ENCODE peak calls at places on chromosomes 6 and 20, in seven cellular contexts. One of them, this sample, is unnamed.

GRCh38 chr6:98845201-98846020 is 11.0 kb downstream of the POU3F2 start:
- DNase-seq in A549: peak
- DNase-seq in brain microvascular endothelial cell: peak
- DNase-seq in neural progenitor cell: peak
- DNase-seq in A673: peak
- DNase-seq in upper lobe of left lung: peak
- DNase-seq in gastrocnemius medialis: peak
- DNase-seq in this sample: peak

GRCh38 chr20:341682-342081 is 5.2 kb upstream of the NRSN2 start:
- DNase-seq in gastrocnemius medialis: no peak
- DNase-seq in upper lobe of left lung: no peak
- DNase-seq in A549: no peak
- DNase-seq in A673: peak
- DNase-seq in brain microvascular endothelial cell: peak
- DNase-seq in neural progenitor cell: no peak
- DNase-seq in this sample: no peak

GRCh38 chr6:32113386-32114352 is 4.5 kb upstream of the TNXB start:
- DNase-seq in gastrocnemius medialis: peak
- DNase-seq in brain microvascular endothelial cell: peak
- DNase-seq in A673: no peak
- DNase-seq in neural progenitor cell: peak
- DNase-seq in upper lobe of left lung: peak
- DNase-seq in A549: peak
- DNase-seq in this sample: peak

GRCh38 chr6:161631676-161632194 is 357.9 kb upstream of the AGPAT4 start:
- DNase-seq in neural progenitor cell: no peak
- DNase-seq in brain microvascular endothelial cell: peak
- DNase-seq in gastrocnemius medialis: no peak
- DNase-seq in upper lobe of left lung: no peak
- DNase-seq in A673: peak
- DNase-seq in A549: no peak
- DNase-seq in this sample: no peak

GRCh38 chr20:38806855-38807655 is 1.6 kb downstream of the PPP1R16B start:
- DNase-seq in neural progenitor cell: peak
- DNase-seq in A549: no peak
- DNase-seq in brain microvascular endothelial cell: no peak
- DNase-seq in upper lobe of left lung: peak
- DNase-seq in gastrocnemius medialis: no peak
- DNase-seq in A673: no peak
- DNase-seq in this sample: no peak

GRCh38 chr6:84825461-84825860 is 61.1 kb upstream of the TBX18 start:
- DNase-seq in upper lobe of left lung: no peak
- DNase-seq in brain microvascular endothelial cell: peak
- DNase-seq in neural progenitor cell: no peak
- DNase-seq in A673: peak
- DNase-seq in A549: no peak
- DNase-seq in gastrocnemius medialis: no peak
- DNase-seq in this sample: no peak

GRCh38 chr6:169034523-169035167 is 219.0 kb downstream of the THBS2 start:
- DNase-seq in brain microvascular endothelial cell: no peak
- DNase-seq in A673: no peak
- DNase-seq in neural progenitor cell: no peak
- DNase-seq in gastrocnemius medialis: no peak
- DNase-seq in upper lobe of left lung: no peak
- DNase-seq in A549: no peak
- DNase-seq in this sample: no peak

GRCh38 chr20:44390280-44390679 is 34.8 kb downstream of the HNF4A start:
- DNase-seq in gastrocnemius medialis: no peak
- DNase-seq in A549: no peak
- DNase-seq in neural progenitor cell: peak
- DNase-seq in A673: no peak
- DNase-seq in upper lobe of left lung: no peak
- DNase-seq in brain microvascular endothelial cell: no peak
- DNase-seq in this sample: no peak

GRCh38 chr6:91812596-91813274 is 1225.9 kb upstream of the MAP3K7 start:
- DNase-seq in gastrocnemius medialis: no peak
- DNase-seq in A549: no peak
- DNase-seq in A673: no peak
- DNase-seq in brain microvascular endothelial cell: no peak
- DNase-seq in upper lobe of left lung: no peak
- DNase-seq in neural progenitor cell: no peak
- DNase-seq in this sample: no peak

GRCh38 chr6:29628419-29629281 is 4.3 kb downstream of the GABBR1 start:
- DNase-seq in brain microvascular endothelial cell: peak
- DNase-seq in gastrocnemius medialis: peak
- DNase-seq in upper lobe of left lung: peak
- DNase-seq in A673: peak
- DNase-seq in A549: peak
- DNase-seq in neural progenitor cell: peak
- DNase-seq in this sample: peak

GRCh38 chr6:137894779-137895385 is 27.8 kb downstream of the TNFAIP3 start:
- DNase-seq in neural progenitor cell: no peak
- DNase-seq in A673: no peak
- DNase-seq in upper lobe of left lung: no peak
- DNase-seq in A549: no peak
- DNase-seq in brain microvascular endothelial cell: no peak
- DNase-seq in gastrocnemius medialis: no peak
- DNase-seq in this sample: no peak

GRCh38 chr6:135226537-135226936 is 45.4 kb downstream of the MYB start:
- DNase-seq in brain microvascular endothelial cell: no peak
- DNase-seq in neural progenitor cell: no peak
- DNase-seq in A549: no peak
- DNase-seq in gastrocnemius medialis: no peak
- DNase-seq in A673: no peak
- DNase-seq in upper lobe of left lung: no peak
- DNase-seq in this sample: no peak

GRCh38 chr6:100803264-100803663 is 77.9 kb downstream of the ASCC3 start:
- DNase-seq in neural progenitor cell: no peak
- DNase-seq in brain microvascular endothelial cell: no peak
- DNase-seq in gastrocnemius medialis: no peak
- DNase-seq in A549: no peak
- DNase-seq in A673: no peak
- DNase-seq in upper lobe of left lung: no peak
- DNase-seq in this sample: no peak

GRCh38 chr6:127338936-127339335 is 4.5 kb downstream of the ECHDC1 start:
- DNase-seq in neural progenitor cell: no peak
- DNase-seq in A549: no peak
- DNase-seq in gastrocnemius medialis: no peak
- DNase-seq in upper lobe of left lung: no peak
- DNase-seq in A673: no peak
- DNase-seq in brain microvascular endothelial cell: no peak
- DNase-seq in this sample: no peak

GRCh38 chr6:133815313-133815712 is 73.6 kb upstream of the TCF21 start:
- DNase-seq in A673: peak
- DNase-seq in gastrocnemius medialis: no peak
- DNase-seq in upper lobe of left lung: no peak
- DNase-seq in neural progenitor cell: no peak
- DNase-seq in brain microvascular endothelial cell: no peak
- DNase-seq in A549: no peak
- DNase-seq in this sample: no peak
- H3K27ac ChIP-seq in A673: no peak
- H3K27ac ChIP-seq in gastrocnemius medialis: peak
- H3K27ac ChIP-seq in upper lobe of left lung: peak
- H3K27ac ChIP-seq in neural progenitor cell: no peak
- H3K27ac ChIP-seq in brain microvascular endothelial cell: no peak
- H3K27ac ChIP-seq in A549: peak
- H3K27ac ChIP-seq in this sample: no peak

GRCh38 chr20:57748601-57749130 is 38.9 kb upstream of the PMEPA1 start:
- DNase-seq in gastrocnemius medialis: peak
- DNase-seq in neural progenitor cell: peak
- DNase-seq in brain microvascular endothelial cell: peak
- DNase-seq in A549: peak
- DNase-seq in upper lobe of left lung: peak
- DNase-seq in A673: peak
- DNase-seq in this sample: peak
- TF ChIP-seq CTCF in gastrocnemius medialis: no peak
- TF ChIP-seq CTCF in neural progenitor cell: no peak
- TF ChIP-seq CTCF in brain microvascular endothelial cell: no peak
- TF ChIP-seq CTCF in A549: peak
- TF ChIP-seq CTCF in upper lobe of left lung: no peak
- TF ChIP-seq CTCF in A673: no peak
- TF ChIP-seq CTCF in this sample: peak

GRCh38 chr6:158161566-158162254 is 6.4 kb downstream of the SERAC1 start:
- DNase-seq in A673: no peak
- DNase-seq in brain microvascular endothelial cell: no peak
- DNase-seq in neural progenitor cell: no peak
- DNase-seq in gastrocnemius medialis: no peak
- DNase-seq in A549: no peak
- DNase-seq in upper lobe of left lung: no peak
- DNase-seq in this sample: no peak
- H3K4me3 ChIP-seq in A673: no peak
- H3K4me3 ChIP-seq in brain microvascular endothelial cell: no peak
- H3K4me3 ChIP-seq in neural progenitor cell: no peak
- H3K4me3 ChIP-seq in gastrocnemius medialis: no peak
- H3K4me3 ChIP-seq in A549: no peak
- H3K4me3 ChIP-seq in upper lobe of left lung: no peak
- H3K4me3 ChIP-seq in this sample: no peak

DNA sequence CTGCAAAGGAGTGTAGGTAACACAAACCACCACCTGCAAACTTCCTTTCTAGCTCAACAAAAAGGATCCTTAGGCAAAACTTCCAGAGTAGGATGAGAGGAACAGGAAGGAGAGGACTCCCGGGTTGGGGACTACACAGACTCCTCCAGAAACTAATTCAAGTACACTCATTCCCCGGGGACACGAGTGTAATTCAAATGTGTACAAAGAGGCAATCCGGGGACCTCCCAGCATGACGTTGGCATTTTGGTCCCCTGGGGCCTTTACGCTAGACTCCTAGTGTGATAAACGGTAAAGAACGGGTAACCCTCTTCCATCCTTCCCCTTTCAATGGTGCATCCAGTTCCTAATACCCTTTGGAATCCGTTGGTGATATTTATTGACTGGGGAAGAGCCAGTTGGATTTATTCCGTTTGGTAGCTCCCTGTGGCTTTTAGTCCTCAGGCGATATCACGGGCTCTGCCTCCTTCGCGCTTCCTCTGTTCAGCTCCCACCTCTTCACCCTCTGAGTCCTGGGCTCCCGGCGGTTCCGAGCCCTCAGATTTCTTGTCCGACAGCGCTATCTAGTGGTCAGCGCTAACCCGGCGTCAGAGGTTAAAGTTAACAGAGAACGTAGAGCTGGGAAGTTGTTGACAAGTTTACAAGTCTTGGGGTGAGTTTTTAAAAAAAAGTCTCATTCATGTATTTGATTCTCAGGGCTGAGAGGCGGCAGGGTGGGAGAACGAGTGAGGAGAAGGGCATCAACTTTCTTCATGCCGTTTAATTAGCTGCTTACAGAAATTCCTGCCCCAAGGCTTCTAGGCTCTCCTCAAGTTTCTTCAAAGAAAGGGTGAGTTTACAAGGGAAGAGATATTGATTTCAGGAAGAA is 2.9 kb upstream of the COL12A1 start:
- DNase-seq in upper lobe of left lung: no peak
- DNase-seq in A549: peak
- DNase-seq in A673: peak
- DNase-seq in gastrocnemius medialis: peak
- DNase-seq in neural progenitor cell: peak
- DNase-seq in brain microvascular endothelial cell: peak
- DNase-seq in this sample: peak
- H3K27ac ChIP-seq in upper lobe of left lung: no peak
- H3K27ac ChIP-seq in A549: no peak
- H3K27ac ChIP-seq in A673: no peak
- H3K27ac ChIP-seq in gastrocnemius medialis: peak
- H3K27ac ChIP-seq in neural progenitor cell: no peak
- H3K27ac ChIP-seq in brain microvascular endothelial cell: no peak
- H3K27ac ChIP-seq in this sample: peak

GRCh38 chr6:148746363-148747144 is at the start of gene UST:
- DNase-seq in neural progenitor cell: peak
- DNase-seq in A549: peak
- DNase-seq in gastrocnemius medialis: peak
- DNase-seq in brain microvascular endothelial cell: peak
- DNase-seq in upper lobe of left lung: peak
- DNase-seq in A673: peak
- DNase-seq in this sample: peak
- TF ChIP-seq CTCF in neural progenitor cell: peak
- TF ChIP-seq CTCF in A549: peak
- TF ChIP-seq CTCF in gastrocnemius medialis: no peak
- TF ChIP-seq CTCF in brain microvascular endothelial cell: peak
- TF ChIP-seq CTCF in upper lobe of left lung: peak
- TF ChIP-seq CTCF in A673: peak
- TF ChIP-seq CTCF in this sample: peak

GRCh38 chr6:19279137-19279747 is 557.9 kb upstream of the ID4 start:
- DNase-seq in brain microvascular endothelial cell: no peak
- DNase-seq in upper lobe of left lung: no peak
- DNase-seq in A549: no peak
- DNase-seq in gastrocnemius medialis: no peak
- DNase-seq in A673: peak
- DNase-seq in neural progenitor cell: no peak
- DNase-seq in this sample: no peak
- H3K4me3 ChIP-seq in brain microvascular endothelial cell: no peak
- H3K4me3 ChIP-seq in upper lobe of left lung: peak
- H3K4me3 ChIP-seq in A549: no peak
- H3K4me3 ChIP-seq in gastrocnemius medialis: no peak
- H3K4me3 ChIP-seq in A673: no peak
- H3K4me3 ChIP-seq in neural progenitor cell: no peak
- H3K4me3 ChIP-seq in this sample: peak

This sample was measured in tibial artery.